ENCODE peak calls at places on chromosomes 1 and 21, in nine cellular contexts. A, P, U, X, G, W, K, Z and Q are unnamed samples.

GRCh38 chr1:205220421-205220820 is 7.3 kb upstream of the TMCC2 start:
- DNase-seq in K (no peak), W (no peak), G (no peak), P (no peak), Z (no peak), U (no peak), A (no peak), X (no peak), Q (no peak)

GRCh38 chr1:163315773-163316374 is 5.9 kb upstream of the NUF2 start:
- DNase-seq in Z (peak), K (no peak), U (no peak), P (peak), W (peak), G (peak), A (peak), X (no peak), Q (no peak)

GRCh38 chr1:200351826-200352549 is 57.8 kb downstream of the ZNF281 start:
- DNase-seq in X (no peak), G (no peak), U (no peak), A (no peak), Z (no peak), P (no peak), K (no peak), W (peak), Q (no peak)

GRCh38 chr1:159869173-159869572 is 6.7 kb upstream of the VSIG8 start:
- DNase-seq in P (no peak), Z (no peak), A (peak), X (no peak), G (no peak), W (no peak), U (no peak), K (no peak), Q (no peak)

GRCh38 chr1:15411593-15412487 is 2.2 kb downstream of the EFHD2 start:
- DNase-seq in P (peak), A (peak), Z (peak), W (no peak), U (no peak), X (no peak), G (no peak), K (no peak), Q (peak)

GRCh38 chr21:35048706-35049617 is at the start of gene RUNX1:
- DNase-seq in U (no peak), X (no peak), P (peak), Z (peak), A (peak), G (no peak), K (no peak), W (no peak), Q (no peak)

GRCh38 chr1:33164120-33164519 is 17.7 kb downstream of the TRIM62 start:
- DNase-seq in G (no peak), A (no peak), Z (no peak), U (no peak), K (no peak), P (no peak), X (no peak), W (no peak), Q (peak)

GRCh38 chr1:227945891-227946623 is 1.7 kb downstream of the WNT9A start:
- DNase-seq in Z (no peak), K (no peak), X (peak), W (no peak), A (no peak), U (peak), G (no peak), P (peak), Q (no peak)

GRCh38 chr1:156704930-156705320 is 458 bp downstream of the CRABP2 start:
- DNase-seq in Z (no peak), W (no peak), P (peak), U (peak), A (peak), K (peak), X (peak), G (no peak), Q (no peak)

GRCh38 chr21:44649701-44650100 is 3.5 kb downstream of the KRTAP10-11 start:
- DNase-seq in Z (no peak), X (no peak), K (no peak), W (no peak), U (no peak), A (no peak), G (no peak), P (no peak), Q (no peak)

GRCh38 chr1:21034725-21035628 is 141.7 kb downstream of the EIF4G3 start:
- DNase-seq in X (no peak), Z (no peak), G (peak), W (no peak), K (no peak), A (no peak), U (no peak), P (no peak), Q (peak)

GRCh38 chr1:109379422-109379821 is 18.3 kb downstream of the SORT1 start:
- DNase-seq in P (no peak), W (no peak), U (no peak), A (no peak), G (no peak), X (no peak), Z (no peak), K (no peak), Q (no peak)

GRCh38 chr1:153602749-153603148 is 10.2 kb downstream of the S100A16 start:
- DNase-seq in Z (no peak), U (no peak), X (no peak), W (no peak), A (no peak), G (no peak), P (no peak), K (no peak), Q (no peak)

GRCh38 chr1:85599076-85599491 is 18.5 kb downstream of the CCN1 start:
- DNase-seq in U (no peak), Z (no peak), K (no peak), X (no peak), G (no peak), W (no peak), P (no peak), A (no peak), Q (no peak)

GRCh38 chr1:53600001-53600400 is 139.0 kb downstream of the GLIS1 start:
- DNase-seq in P (no peak), W (no peak), G (no peak), K (no peak), X (peak), Z (no peak), U (no peak), A (no peak), Q (no peak)

GRCh38 chr1:1680031-1680911 is 12.3 kb downstream of the SLC35E2B start:
- DNase-seq in U (no peak), X (no peak), W (no peak), Z (no peak), P (no peak), A (no peak), K (no peak), G (no peak), Q (peak)

GRCh38 chr1:219265026-219265515 is 91.4 kb downstream of the LYPLAL1 start:
- DNase-seq in U (no peak), A (no peak), K (no peak), W (no peak), G (no peak), P (no peak), Z (no peak), X (no peak), Q (no peak)

GRCh38 chr21:23881783-23882182 is 1725.5 kb downstream of the MRPL39 start:
- DNase-seq in X (no peak), U (no peak), W (no peak), G (no peak), P (no peak), A (no peak), K (no peak), Z (no peak), Q (no peak)

GRCh38 chr1:75412616-75413015 is 198.3 kb downstream of the SLC44A5 start:
- DNase-seq in W (no peak), Z (no peak), U (no peak), P (no peak), G (no peak), K (no peak), X (no peak), A (no peak), Q (no peak)

GRCh38 chr1:220803401-220804201 is 16.9 kb downstream of the MTARC1 start:
- DNase-seq in W (no peak), P (peak), K (no peak), G (no peak), U (no peak), Z (peak), X (no peak), A (no peak), Q (no peak)

GRCh38 chr1:111448482-111448917 is 556 bp downstream of the WDR77 start:
- DNase-seq in G (no peak), U (no peak), P (peak), A (peak), X (no peak), Z (no peak), K (no peak), W (no peak), Q (no peak)

GRCh38 chr1:57254006-57254405 is 169.9 kb downstream of the DAB1 start:
- DNase-seq in G (no peak), K (peak), U (no peak), A (no peak), Z (no peak), X (no peak), W (peak), P (no peak), Q (no peak)

GRCh38 chr1:175512637-175513412 is 230.6 kb downstream of the TNR start:
- DNase-seq in X (no peak), K (no peak), Z (no peak), A (no peak), U (no peak), P (no peak), G (no peak), W (no peak), Q (no peak)

GRCh38 chr1:23643668-23644554 is 47.7 kb upstream of the RPL11 start:
- DNase-seq in W (no peak), Z (no peak), U (no peak), P (no peak), K (no peak), X (no peak), G (peak), A (no peak), Q (no peak)

GRCh38 chr1:240667351-240667750 is 55.4 kb upstream of the GREM2 start:
- DNase-seq in G (no peak), Z (no peak), W (no peak), U (no peak), P (no peak), X (no peak), K (no peak), A (no peak), Q (no peak)

GRCh38 chr21:31781737-31782136 is 49.8 kb upstream of the SCAF4 start:
- DNase-seq in Z (no peak), X (no peak), U (peak), W (peak), P (peak), A (no peak), G (no peak), K (peak), Q (no peak)

GRCh38 chr1:164771568-164772350 is 212.8 kb downstream of the PBX1 start:
- DNase-seq in X (no peak), K (no peak), U (peak), G (no peak), A (no peak), Z (no peak), W (peak), P (no peak), Q (no peak)

GRCh38 chr1:156726549-156727226 is 1.6 kb upstream of the METTL25B start:
- DNase-seq in W (no peak), X (no peak), A (peak), G (no peak), Z (peak), U (no peak), P (peak), K (no peak), Q (peak)

GRCh38 chr1:207240325-207241095 is 81.0 kb upstream of the CD55 start:
- DNase-seq in G (no peak), X (no peak), A (no peak), P (no peak), K (no peak), Z (no peak), W (no peak), U (peak), Q (no peak)

GRCh38 chr1:40519517-40519916 is 10.9 kb downstream of the EXO5 start:
- DNase-seq in G (no peak), W (no peak), U (no peak), Z (no peak), P (no peak), K (no peak), X (no peak), A (no peak), Q (no peak)

GRCh38 chr1:59564192-59564891 is 250.4 kb upstream of the HOOK1 start:
- DNase-seq in P (no peak), K (no peak), X (no peak), Z (no peak), U (no peak), W (no peak), A (no peak), G (no peak), Q (no peak)

GRCh38 chr21:38042246-38042645 is 126.0 kb upstream of the KCNJ6 start:
- DNase-seq in G (no peak), U (no peak), K (no peak), Z (no peak), X (no peak), P (no peak), W (no peak), A (no peak), Q (no peak)

GRCh38 chr1:21238141-21238800 is 52.0 kb downstream of the ECE1 start:
- DNase-seq in Z (no peak), P (no peak), K (no peak), A (no peak), X (no peak), G (no peak), W (peak), U (no peak), Q (no peak)

GRCh38 chr1:228955691-228956090 is 220.4 kb downstream of the RHOU start:
- DNase-seq in W (peak), Z (no peak), U (no peak), A (no peak), P (no peak), K (no peak), X (no peak), G (no peak), Q (no peak)

GRCh38 chr1:183567584-183567983 is 22.7 kb downstream of the NCF2 start:
- DNase-seq in P (peak), Z (peak), X (no peak), A (no peak), K (no peak), G (no peak), W (no peak), U (peak), Q (no peak)